ENCODE peak calls at places on chromosomes 1 and 21, in four cellular contexts. K is activated CD4-positive, alpha-beta T cell treated with anti-CD3 and anti-CD28 coated beads for 36 hours; F is CD4-positive, CD25-positive, alpha-beta regulatory T cell; D is mucosa of descending colon. W is an unnamed sample.

GRCh38 chr1:238119060-238119459 is 228.3 kb upstream of the ZP4 start:
- DNase-seq in K (no peak), D (no peak), F (no peak), W (no peak)

GRCh38 chr1:110262846-110263631 is 52.9 kb downstream of the KCNC4 start:
- DNase-seq in K (peak; percentile 36), D (no peak), F (no peak), W (no peak)

GRCh38 chr1:116881879-116882520 is 27.7 kb upstream of the PTGFRN start:
- DNase-seq in K (peak; percentile 72), F (peak; percentile 16), D (no peak), W (no peak)

GRCh38 chr1:163071381-163072255 is 2.5 kb downstream of the RGS4 start:
- DNase-seq in F (peak; percentile 3), D (no peak), K (peak; percentile 67), W (no peak)

GRCh38 chr1:172496678-172497077 is 36.3 kb upstream of the SUCO start:
- DNase-seq in F (no peak), D (no peak), K (no peak), W (no peak)

GRCh38 chr1:1157426-1157913 is 16.2 kb upstream of the TTLL10 start:
- DNase-seq in D (peak; percentile 95), F (peak; percentile 40), K (peak; percentile 81), W (peak; percentile 47)

GRCh38 chr1:48674641-48675040 is 102.0 kb downstream of the BEND5 start:
- DNase-seq in F (no peak), D (no peak), K (no peak), W (no peak)

GRCh38 chr1:16209847-16210407 is 2.5 kb downstream of the ARHGEF19 start:
- DNase-seq in K (no peak), F (no peak), D (no peak), W (no peak)

GRCh38 chr1:154938604-154939399 is 2.3 kb upstream of the PMVK start:
- DNase-seq in F (no peak), K (no peak), D (no peak), W (no peak)

GRCh38 chr1:7691557-7691956 is 79.5 kb upstream of the VAMP3 start:
- DNase-seq in D (no peak), K (no peak), F (no peak), W (no peak)

GRCh38 chr1:168803696-168804510 is 74.9 kb upstream of the DPT start:
- DNase-seq in D (no peak), K (no peak), F (no peak), W (no peak)

GRCh38 chr21:21373969-21374368 is 375.8 kb downstream of the NCAM2 start:
- DNase-seq in K (no peak), F (no peak), D (no peak), W (no peak)

W was measured in T-helper 22 cell.